ENCODE peak calls at places on chromosomes 1 and 21, in four cellular contexts. One of them, this sample, is unnamed. For H3K4me1, the result is how much of the 10 kb centered on the place peaks cover.

GRCh38 chr1:55478742-55479141 is 263.6 kb upstream of the USP24 start:
- DNase-seq in heart right ventricle: no peak
- DNase-seq in CD4-positive, alpha-beta memory T cell: no peak
- DNase-seq in endothelial cell of umbilical vein: peak
- DNase-seq in this sample: no peak

GRCh38 chr1:165463978-165464377 is 19.1 kb upstream of the RXRG start:
- DNase-seq in heart right ventricle: no peak
- DNase-seq in CD4-positive, alpha-beta memory T cell: no peak
- DNase-seq in endothelial cell of umbilical vein: no peak
- DNase-seq in this sample: no peak

GRCh38 chr1:22332795-22333499 is 118.7 kb upstream of the ZBTB40 start:
- DNase-seq in heart right ventricle: no peak
- DNase-seq in CD4-positive, alpha-beta memory T cell: no peak
- DNase-seq in endothelial cell of umbilical vein: no peak
- DNase-seq in this sample: no peak

GRCh38 chr1:10779201-10779600 is 17.2 kb downstream of the CASZ1 start:
- DNase-seq in heart right ventricle: no peak
- DNase-seq in CD4-positive, alpha-beta memory T cell: no peak
- DNase-seq in endothelial cell of umbilical vein: no peak
- DNase-seq in this sample: no peak

GRCh38 chr1:17561561-17561985 is 22.1 kb downstream of the ARHGEF10L start:
- DNase-seq in heart right ventricle: no peak
- DNase-seq in CD4-positive, alpha-beta memory T cell: no peak
- DNase-seq in endothelial cell of umbilical vein: no peak
- DNase-seq in this sample: no peak

GRCh38 chr21:32087452-32087851 is 191.4 kb downstream of the MIS18A start:
- DNase-seq in heart right ventricle: no peak
- DNase-seq in CD4-positive, alpha-beta memory T cell: no peak
- DNase-seq in endothelial cell of umbilical vein: no peak
- DNase-seq in this sample: no peak

GRCh38 chr1:12460121-12460520 is 157.9 kb downstream of the DHRS3 start:
- DNase-seq in heart right ventricle: peak
- DNase-seq in CD4-positive, alpha-beta memory T cell: no peak
- DNase-seq in endothelial cell of umbilical vein: no peak
- DNase-seq in this sample: no peak

GRCh38 chr1:230899845-230900251 is 31.5 kb upstream of the C1orf198 start:
- DNase-seq in heart right ventricle: no peak
- DNase-seq in CD4-positive, alpha-beta memory T cell: no peak
- DNase-seq in endothelial cell of umbilical vein: no peak
- DNase-seq in this sample: no peak

GRCh38 chr1:224623743-224624333 is 7.7 kb downstream of the CNIH3 start:
- DNase-seq in heart right ventricle: no peak
- DNase-seq in CD4-positive, alpha-beta memory T cell: peak
- DNase-seq in endothelial cell of umbilical vein: peak
- DNase-seq in this sample: peak

GRCh38 chr1:31423418-31423947 is 10.5 kb downstream of the SERINC2 start:
- DNase-seq in heart right ventricle: no peak
- DNase-seq in CD4-positive, alpha-beta memory T cell: no peak
- DNase-seq in endothelial cell of umbilical vein: no peak
- DNase-seq in this sample: no peak

GRCh38 chr1:116407033-116407432 is 34.0 kb downstream of the ATP1A1 start:
- DNase-seq in heart right ventricle: no peak
- DNase-seq in CD4-positive, alpha-beta memory T cell: no peak
- DNase-seq in endothelial cell of umbilical vein: no peak
- DNase-seq in this sample: no peak

GRCh38 chr21:23016617-23017016 is 2018.4 kb downstream of the NCAM2 start:
- DNase-seq in heart right ventricle: no peak
- DNase-seq in CD4-positive, alpha-beta memory T cell: no peak
- DNase-seq in endothelial cell of umbilical vein: peak
- DNase-seq in this sample: no peak

GRCh38 chr1:90826024-90826423 is 108.9 kb upstream of the BARHL2 start:
- DNase-seq in heart right ventricle: no peak
- DNase-seq in CD4-positive, alpha-beta memory T cell: no peak
- DNase-seq in endothelial cell of umbilical vein: no peak
- DNase-seq in this sample: no peak

GRCh38 chr1:15526021-15526489 is 593 bp upstream of the DNAJC16 start:
- DNase-seq in heart right ventricle: no peak
- DNase-seq in CD4-positive, alpha-beta memory T cell: no peak
- DNase-seq in endothelial cell of umbilical vein: no peak
- DNase-seq in this sample: no peak

GRCh38 chr1:7534061-7534825 is 236.9 kb upstream of the VAMP3 start:
- DNase-seq in heart right ventricle: no peak
- DNase-seq in CD4-positive, alpha-beta memory T cell: no peak
- DNase-seq in endothelial cell of umbilical vein: peak
- DNase-seq in this sample: no peak

GRCh38 chr1:227316456-227316855 is 1.8 kb downstream of the CDC42BPA start:
- DNase-seq in heart right ventricle: no peak
- DNase-seq in CD4-positive, alpha-beta memory T cell: no peak
- DNase-seq in endothelial cell of umbilical vein: no peak
- DNase-seq in this sample: no peak

GRCh38 chr21:34528131-34528561 is 16.1 kb upstream of the KCNE1 start:
- DNase-seq in heart right ventricle: no peak
- DNase-seq in CD4-positive, alpha-beta memory T cell: no peak
- DNase-seq in endothelial cell of umbilical vein: no peak
- DNase-seq in this sample: no peak

GRCh38 chr1:38013027-38013588 is 574 bp downstream of the UTP11 start:
- DNase-seq in heart right ventricle: no peak
- DNase-seq in CD4-positive, alpha-beta memory T cell: no peak
- DNase-seq in endothelial cell of umbilical vein: no peak
- DNase-seq in this sample: no peak

GRCh38 chr1:67809887-67810286 is 23.4 kb downstream of the GNG12 start:
- DNase-seq in heart right ventricle: no peak
- DNase-seq in CD4-positive, alpha-beta memory T cell: no peak
- DNase-seq in endothelial cell of umbilical vein: peak
- DNase-seq in this sample: no peak

GRCh38 chr1:9315411-9316079 is 22.9 kb downstream of the SPSB1 start:
- DNase-seq in heart right ventricle: no peak
- DNase-seq in CD4-positive, alpha-beta memory T cell: no peak
- DNase-seq in endothelial cell of umbilical vein: peak
- DNase-seq in this sample: no peak

GRCh38 chr1:150194381-150195031 is 41.4 kb downstream of the ANP32E start:
- DNase-seq in heart right ventricle: no peak
- DNase-seq in CD4-positive, alpha-beta memory T cell: no peak
- DNase-seq in endothelial cell of umbilical vein: no peak
- DNase-seq in this sample: no peak

GRCh38 chr1:20373764-20374163 is 83.1 kb downstream of the VWA5B1 start:
- DNase-seq in heart right ventricle: no peak
- DNase-seq in CD4-positive, alpha-beta memory T cell: no peak
- DNase-seq in endothelial cell of umbilical vein: no peak
- DNase-seq in this sample: no peak

GRCh38 chr1:24673336-24673735 is 30.2 kb downstream of the SRRM1 start:
- DNase-seq in heart right ventricle: no peak
- DNase-seq in CD4-positive, alpha-beta memory T cell: no peak
- DNase-seq in endothelial cell of umbilical vein: no peak
- DNase-seq in this sample: no peak

GRCh38 chr1:206463137-206463536 is 7.1 kb upstream of the IKBKE start:
- DNase-seq in heart right ventricle: no peak
- DNase-seq in CD4-positive, alpha-beta memory T cell: no peak
- DNase-seq in endothelial cell of umbilical vein: no peak
- DNase-seq in this sample: no peak

GRCh38 chr1:36638268-36638667 is 155.6 kb upstream of the CSF3R start:
- DNase-seq in heart right ventricle: no peak
- DNase-seq in CD4-positive, alpha-beta memory T cell: no peak
- DNase-seq in endothelial cell of umbilical vein: no peak
- DNase-seq in this sample: no peak

GRCh38 chr1:212286437-212287131 is 1.4 kb downstream of the PPP2R5A start:
- DNase-seq in heart right ventricle: no peak
- DNase-seq in CD4-positive, alpha-beta memory T cell: no peak
- DNase-seq in endothelial cell of umbilical vein: peak
- DNase-seq in this sample: no peak

GRCh38 chr1:61580417-61580816 is 144.5 kb downstream of the TM2D1 start:
- DNase-seq in heart right ventricle: no peak
- DNase-seq in CD4-positive, alpha-beta memory T cell: no peak
- DNase-seq in endothelial cell of umbilical vein: no peak
- DNase-seq in this sample: no peak

GRCh38 chr1:11501491-11501897 is 22.5 kb downstream of the DISP3 start:
- DNase-seq in heart right ventricle: peak
- DNase-seq in CD4-positive, alpha-beta memory T cell: no peak
- DNase-seq in endothelial cell of umbilical vein: peak
- DNase-seq in this sample: peak

GRCh38 chr1:26538480-26539412 is 9.2 kb downstream of the RPS6KA1 start:
- DNase-seq in heart right ventricle: no peak
- DNase-seq in CD4-positive, alpha-beta memory T cell: no peak
- DNase-seq in endothelial cell of umbilical vein: peak
- DNase-seq in this sample: no peak

GRCh38 chr21:16568661-16569060 is 838.9 kb downstream of the USP25 start:
- DNase-seq in heart right ventricle: no peak
- DNase-seq in CD4-positive, alpha-beta memory T cell: no peak
- DNase-seq in endothelial cell of umbilical vein: no peak
- DNase-seq in this sample: no peak

GRCh38 chr1:28322209-28322608 is 6.6 kb upstream of the MED18 start:
- DNase-seq in heart right ventricle: no peak
- DNase-seq in CD4-positive, alpha-beta memory T cell: no peak
- DNase-seq in endothelial cell of umbilical vein: no peak
- DNase-seq in this sample: no peak

GRCh38 chr1:10690484-10690883 is 106.0 kb downstream of the CASZ1 start:
- DNase-seq in heart right ventricle: no peak
- DNase-seq in CD4-positive, alpha-beta memory T cell: no peak
- DNase-seq in endothelial cell of umbilical vein: no peak
- DNase-seq in this sample: no peak

GRCh38 chr1:38037481-38037939 is 9.1 kb downstream of the POU3F1 start:
- DNase-seq in heart right ventricle: no peak
- DNase-seq in CD4-positive, alpha-beta memory T cell: no peak
- DNase-seq in endothelial cell of umbilical vein: no peak
- DNase-seq in this sample: no peak

GRCh38 chr1:7046314-7046713 is 261.1 kb downstream of the CAMTA1 start:
- DNase-seq in heart right ventricle: peak
- DNase-seq in CD4-positive, alpha-beta memory T cell: no peak
- DNase-seq in endothelial cell of umbilical vein: peak
- DNase-seq in this sample: no peak

GRCh38 chr1:217089239-217090014 is 366.2 kb upstream of the ESRRG start:
- DNase-seq in heart right ventricle: peak
- DNase-seq in CD4-positive, alpha-beta memory T cell: no peak
- DNase-seq in endothelial cell of umbilical vein: no peak
- DNase-seq in this sample: no peak

GRCh38 chr1:78607334-78607927 is 12.8 kb upstream of the IFI44L start:
- DNase-seq in heart right ventricle: no peak
- DNase-seq in CD4-positive, alpha-beta memory T cell: no peak
- DNase-seq in endothelial cell of umbilical vein: peak
- DNase-seq in this sample: no peak

GRCh38 chr21:31559368-31560119 is 99.9 kb upstream of the SOD1 start:
- DNase-seq in heart right ventricle: peak
- DNase-seq in CD4-positive, alpha-beta memory T cell: peak
- DNase-seq in endothelial cell of umbilical vein: peak
- DNase-seq in this sample: peak

DNA sequence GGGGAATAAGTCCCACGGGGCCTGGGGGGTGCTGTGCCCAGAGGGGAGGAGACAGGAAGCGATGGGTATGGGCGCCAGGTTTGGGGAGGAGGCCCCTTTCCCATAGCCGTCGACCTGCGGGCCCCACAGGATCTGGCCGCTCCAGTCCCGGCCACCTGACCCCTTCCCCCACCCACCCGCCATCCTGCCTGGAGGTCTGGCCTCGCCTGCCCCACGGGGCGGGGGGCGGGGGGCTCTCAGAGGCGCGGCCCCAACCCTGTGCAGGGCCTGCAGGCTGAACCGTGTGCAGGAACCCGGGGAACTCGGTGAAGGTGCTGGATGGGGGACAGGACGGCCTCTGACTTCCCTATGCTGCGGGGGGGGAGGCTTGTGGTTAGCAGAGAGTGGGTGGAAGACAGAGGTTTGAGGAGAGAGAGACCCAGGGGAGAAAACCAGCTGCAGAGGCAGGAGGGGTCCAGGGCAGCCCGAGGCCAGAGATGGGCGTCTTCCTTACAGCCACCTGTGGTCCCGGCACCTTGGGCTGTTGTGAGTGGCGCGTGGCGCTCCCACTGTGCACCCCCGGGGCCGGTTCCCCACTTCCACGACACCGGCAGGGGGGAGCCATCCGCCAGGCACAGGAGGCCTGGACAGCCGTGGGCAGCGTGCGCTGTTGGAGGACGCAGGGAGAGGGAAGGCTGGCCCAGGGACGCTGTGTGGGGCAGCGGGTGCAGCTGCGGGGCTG is 2.5 kb upstream of the TNFRSF18 start:
- DNase-seq in heart right ventricle: peak
- DNase-seq in CD4-positive, alpha-beta memory T cell: peak
- DNase-seq in endothelial cell of umbilical vein: no peak
- DNase-seq in this sample: peak
- H3K4me1 ChIP-seq in heart right ventricle: under half
- H3K4me1 ChIP-seq in CD4-positive, alpha-beta memory T cell: half or more
- H3K4me1 ChIP-seq in endothelial cell of umbilical vein: under half
- H3K4me1 ChIP-seq in this sample: under half

DNA sequence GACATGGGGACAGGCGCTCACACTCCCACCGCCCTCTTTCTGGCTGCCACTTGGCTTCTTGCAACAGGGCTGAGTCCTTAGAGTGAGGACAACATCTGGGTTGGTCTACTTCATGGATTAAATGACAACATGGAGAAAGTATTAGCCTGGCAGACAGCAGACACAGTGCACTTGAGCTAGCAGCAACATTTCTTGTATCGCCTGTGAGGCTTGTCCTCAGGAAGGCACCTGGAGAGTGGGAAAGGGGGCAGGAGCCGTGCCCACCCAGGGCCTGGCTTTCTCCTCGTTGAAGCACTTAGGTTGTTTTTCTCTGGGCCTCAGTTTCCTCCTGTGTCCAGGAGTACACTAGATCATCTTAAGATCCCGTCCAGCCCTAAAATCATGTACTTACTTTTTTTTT is 3.7 kb downstream of the ELF3 start:
- DNase-seq in heart right ventricle: no peak
- DNase-seq in CD4-positive, alpha-beta memory T cell: no peak
- DNase-seq in endothelial cell of umbilical vein: no peak
- DNase-seq in this sample: no peak
- H3K4me3 ChIP-seq in heart right ventricle: no peak
- H3K4me3 ChIP-seq in CD4-positive, alpha-beta memory T cell: no peak
- H3K4me3 ChIP-seq in endothelial cell of umbilical vein: no peak
- H3K4me3 ChIP-seq in this sample: no peak

GRCh38 chr21:45076245-45076661 is 1.9 kb downstream of the ADARB1 start:
- DNase-seq in heart right ventricle: no peak
- DNase-seq in CD4-positive, alpha-beta memory T cell: peak
- DNase-seq in endothelial cell of umbilical vein: no peak
- DNase-seq in this sample: no peak
- H3K4me1 ChIP-seq in heart right ventricle: under half
- H3K4me1 ChIP-seq in CD4-positive, alpha-beta memory T cell: half or more
- H3K4me1 ChIP-seq in endothelial cell of umbilical vein: under half
- H3K4me1 ChIP-seq in this sample: half or more

GRCh38 chr1:110083453-110084225 is 13.2 kb upstream of the ALX3 start:
- DNase-seq in heart right ventricle: no peak
- DNase-seq in CD4-positive, alpha-beta memory T cell: no peak
- DNase-seq in endothelial cell of umbilical vein: no peak
- DNase-seq in this sample: no peak
- H3K4me3 ChIP-seq in heart right ventricle: peak
- H3K4me3 ChIP-seq in CD4-positive, alpha-beta memory T cell: peak
- H3K4me3 ChIP-seq in endothelial cell of umbilical vein: no peak
- H3K4me3 ChIP-seq in this sample: peak

GRCh38 chr1:209432443-209432825 is 151.1 kb upstream of the CAMK1G start:
- DNase-seq in heart right ventricle: no peak
- DNase-seq in CD4-positive, alpha-beta memory T cell: no peak
- DNase-seq in endothelial cell of umbilical vein: no peak
- DNase-seq in this sample: no peak
- H3K4me1 ChIP-seq in heart right ventricle: under half
- H3K4me1 ChIP-seq in CD4-positive, alpha-beta memory T cell: under half
- H3K4me1 ChIP-seq in endothelial cell of umbilical vein: under half
- H3K4me1 ChIP-seq in this sample: under half